ENCODE peak calls at places on chromosomes 13 and 19, in nine cellular contexts. Z is right cardiac atrium, J is heart left ventricle, U is stomach, P is adipocyte, B is neural progenitor cell, R is A549, A is spleen, X is left ventricle myocardium inferior. O is an unnamed sample.

GRCh38 chr19:49866933-49867782 is at the start of gene PNKP:
- DNase-seq in Z (peak; percentile 97), J (peak; percentile 95), U (peak; percentile 89), P (peak; percentile 94), B (peak; percentile 93), R (peak; percentile 96), A (peak; percentile 97), X (peak; percentile 91), O (no peak)

GRCh38 chr19:8265872-8266271 is 42.3 kb downstream of the CD320 start:
- DNase-seq in Z (no peak), J (no peak), U (no peak), P (no peak), B (no peak), R (no peak), A (peak; percentile 9), X (no peak), O (no peak)

GRCh38 chr13:44030615-44031014 is 150.9 kb downstream of the LACC1 start:
- DNase-seq in Z (no peak), J (no peak), U (no peak), P (no peak), B (no peak), R (no peak), A (no peak), X (no peak), O (no peak)

GRCh38 chr19:46330319-46330918 is 16.5 kb upstream of the PPP5C start:
- DNase-seq in Z (no peak), J (no peak), U (no peak), P (no peak), B (no peak), R (no peak), A (no peak), X (no peak), O (no peak)

GRCh38 chr13:112217431-112217830 is 150.5 kb downstream of the SOX1 start:
- DNase-seq in Z (no peak), J (no peak), U (no peak), P (no peak), B (no peak), R (no peak), A (no peak), X (no peak), O (no peak)

GRCh38 chr13:102878491-102878890 is 32.7 kb downstream of the ERCC5 start:
- DNase-seq in Z (no peak), J (no peak), U (no peak), P (no peak), B (peak; percentile 56), R (no peak), A (no peak), X (no peak), O (no peak)

GRCh38 chr19:14775855-14776254 is 2.5 kb downstream of the ADGRE2 start:
- DNase-seq in Z (peak; percentile 54), J (peak; percentile 44), U (peak; percentile 30), P (no peak), B (no peak), R (no peak), A (peak; percentile 88), X (peak; percentile 25), O (no peak)

GRCh38 chr19:12596927-12597548 is 13.6 kb downstream of the ZNF490 start:
- DNase-seq in Z (no peak), J (no peak), U (no peak), P (no peak), B (no peak), R (no peak), A (peak; percentile 59), X (no peak), O (no peak)

GRCh38 chr13:84925443-84925842 is 873.8 kb downstream of the SLITRK6 start:
- DNase-seq in Z (no peak), J (no peak), U (no peak), P (peak; percentile 19), B (no peak), R (no peak), A (no peak), X (no peak), O (peak; percentile 12)

GRCh38 chr13:34469212-34469983 is 472.7 kb upstream of the NBEA start:
- DNase-seq in Z (no peak), J (no peak), U (no peak), P (no peak), B (no peak), R (no peak), A (no peak), X (no peak), O (no peak)

GRCh38 chr19:362154-362553 is 17.6 kb upstream of the MIER2 start:
- DNase-seq in Z (no peak), J (no peak), U (no peak), P (no peak), B (no peak), R (no peak), A (peak; percentile 41), X (no peak), O (no peak)

GRCh38 chr13:23696610-23697009 is 126.4 kb downstream of the TNFRSF19 start:
- DNase-seq in Z (no peak), J (no peak), U (no peak), P (no peak), B (peak; percentile 15), R (no peak), A (no peak), X (no peak), O (no peak)

GRCh38 chr13:23697772-23698313 is 127.6 kb downstream of the TNFRSF19 start:
- DNase-seq in Z (no peak), J (no peak), U (no peak), P (no peak), B (no peak), R (no peak), A (no peak), X (no peak), O (no peak)

GRCh38 chr13:23695196-23695595 is 125.0 kb downstream of the TNFRSF19 start:
- DNase-seq in Z (peak; percentile 36), J (no peak), U (no peak), P (no peak), B (no peak), R (no peak), A (no peak), X (no peak), O (no peak)

GRCh38 chr13:23692816-23693215 is 122.6 kb downstream of the TNFRSF19 start:
- DNase-seq in Z (no peak), J (no peak), U (no peak), P (no peak), B (no peak), R (no peak), A (no peak), X (no peak), O (no peak)

GRCh38 chr13:23695711-23696512 is 125.7 kb downstream of the TNFRSF19 start:
- DNase-seq in Z (peak; percentile 89), J (peak; percentile 74), U (no peak), P (no peak), B (no peak), R (no peak), A (peak; percentile 94), X (peak; percentile 58), O (no peak)
- H3K4me1 ChIP-seq in Z (no peaks in the 10 kb centered on the region), J (no peaks in the 10 kb centered on the region), U (peaks cover 9% of the 10 kb centered on the region), P (peaks cover 43% of the 10 kb centered on the region), B (peaks cover 9% of the 10 kb centered on the region), R (no peaks in the 10 kb centered on the region), A (peaks cover 11% of the 10 kb centered on the region), X (peaks cover 26% of the 10 kb centered on the region), O (no peaks in the 10 kb centered on the region)

GRCh38 chr19:48818234-48818823 is 7.5 kb upstream of the BCAT2 start:
- DNase-seq in Z (no peak), J (no peak), U (peak; percentile 76), P (no peak), B (no peak), R (no peak), A (no peak), X (no peak), O (no peak)
- H3K4me1 ChIP-seq in Z (peaks cover 2% of the 10 kb centered on the region), J (peaks cover 17% of the 10 kb centered on the region), U (peaks cover 56% of the 10 kb centered on the region), P (peaks cover 15% of the 10 kb centered on the region), B (peaks cover 2% of the 10 kb centered on the region), R (peaks cover 33% of the 10 kb centered on the region), A (no peaks in the 10 kb centered on the region), X (peaks cover 27% of the 10 kb centered on the region), O (no peaks in the 10 kb centered on the region)

DNA sequence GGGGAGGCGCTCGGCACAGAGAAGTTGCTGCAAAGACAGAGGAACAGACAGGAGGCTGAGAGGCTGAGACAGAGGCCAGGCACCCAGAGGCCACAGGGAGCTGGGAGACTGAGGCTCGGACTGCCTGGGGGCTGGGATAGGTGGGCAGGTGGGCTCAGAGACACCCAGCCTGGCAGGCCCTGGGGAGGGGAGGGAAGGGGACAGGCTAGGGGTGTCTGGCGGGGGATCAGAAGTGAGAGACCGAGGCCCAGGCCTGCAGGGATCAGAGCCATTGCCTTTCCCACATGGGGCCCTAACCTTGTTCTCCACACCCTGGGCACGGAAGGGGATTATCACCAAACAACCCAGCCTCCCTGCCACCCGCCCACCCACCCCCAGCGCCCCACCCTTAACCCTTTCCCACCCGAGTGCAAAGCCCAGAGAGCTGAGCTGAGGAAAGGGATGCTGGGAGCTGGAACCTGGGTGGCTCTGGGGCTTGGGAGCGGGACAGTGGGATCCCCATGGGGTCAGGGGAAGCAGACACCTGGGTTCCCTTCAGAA is 1.3 kb downstream of the NTN5 start:
- DNase-seq in Z (no peak), J (no peak), U (no peak), P (no peak), B (no peak), R (no peak), A (no peak), X (no peak), O (no peak)
- H3K4me1 ChIP-seq in Z (peaks cover 2% of the 10 kb centered on the region), J (no peaks in the 10 kb centered on the region), U (peaks cover 13% of the 10 kb centered on the region), P (no peaks in the 10 kb centered on the region), B (peaks cover 25% of the 10 kb centered on the region), R (peaks cover 5% of the 10 kb centered on the region), A (peaks cover 10% of the 10 kb centered on the region), X (peaks cover 9% of the 10 kb centered on the region), O (no peaks in the 10 kb centered on the region)

GRCh38 chr13:107807306-107808073 is 407.8 kb downstream of the LIG4 start:
- DNase-seq in Z (peak; percentile 35), J (no peak), U (no peak), P (no peak), B (no peak), R (no peak), A (no peak), X (no peak), O (no peak)
- H3K4me1 ChIP-seq in Z (no peaks in the 10 kb centered on the region), J (no peaks in the 10 kb centered on the region), U (no peaks in the 10 kb centered on the region), P (no peaks in the 10 kb centered on the region), B (peaks cover 4% of the 10 kb centered on the region), R (no peaks in the 10 kb centered on the region), A (no peaks in the 10 kb centered on the region), X (no peaks in the 10 kb centered on the region), O (no peaks in the 10 kb centered on the region)